ENCODE peak calls at places on chromosomes 4 and X, in ten cellular contexts. L, F, C, H, I, E, Q, W, T and D are unnamed samples.

GRCh38 chrX:110462957-110463356 is 104.3 kb downstream of the RTL9 start:
- DNase-seq in L (no peak), F (no peak), C (no peak), H (no peak), I (no peak), E (no peak), Q (no peak), W (no peak), T (no peak), D (no peak)

GRCh38 chrX:154444001-154444754 is at the start of gene FAM50A:
- DNase-seq in L (no peak), F (peak; percentile 88), C (peak; percentile 82), H (peak; percentile 87), I (no peak), E (peak; percentile 47), Q (peak; percentile 71), W (peak; percentile 87), T (no peak), D (no peak)

GRCh38 chrX:107700317-107700774 is 72.0 kb downstream of the PRPS1 start:
- DNase-seq in L (no peak), F (no peak), C (no peak), H (no peak), I (no peak), E (peak; percentile 71), Q (peak; percentile 75), W (no peak), T (no peak), D (no peak)

GRCh38 chrX:36160056-36160455 is 240.5 kb downstream of the CFAP47 start:
- DNase-seq in L (no peak), F (no peak), C (no peak), H (no peak), I (no peak), E (no peak), Q (no peak), W (no peak), T (no peak), D (no peak)

GRCh38 chr4:8303485-8304281 is 34.1 kb downstream of the HTRA3 start:
- DNase-seq in L (no peak), F (no peak), C (peak; percentile 33), H (peak; percentile 5), I (peak; percentile 78), E (peak; percentile 90), Q (no peak), W (no peak), T (peak; percentile 79), D (peak; percentile 90)

GRCh38 chrX:10549280-10549679 is 71.1 kb downstream of the MID1 start:
- DNase-seq in L (no peak), F (peak; percentile 34), C (no peak), H (no peak), I (no peak), E (no peak), Q (no peak), W (no peak), T (no peak), D (no peak)

GRCh38 chr4:83043801-83044407 is 8.9 kb downstream of the COPS4 start:
- DNase-seq in L (no peak), F (no peak), C (no peak), H (no peak), I (no peak), E (peak; percentile 65), Q (no peak), W (no peak), T (peak; percentile 67), D (no peak)

GRCh38 chr4:109816082-109816442 is 500 bp downstream of the GAR1 start:
- DNase-seq in L (no peak), F (peak; percentile 52), C (peak; percentile 47), H (no peak), I (no peak), E (no peak), Q (no peak), W (no peak), T (no peak), D (no peak)

GRCh38 chrX:72368796-72369195 is 63.1 kb upstream of the CITED1 start:
- DNase-seq in L (no peak), F (no peak), C (peak; percentile 49), H (peak; percentile 20), I (no peak), E (no peak), Q (no peak), W (no peak), T (no peak), D (no peak)

GRCh38 chr4:150012851-150013360 is 65.3 kb upstream of the DCLK2 start:
- DNase-seq in L (no peak), F (no peak), C (no peak), H (no peak), I (no peak), E (no peak), Q (no peak), W (no peak), T (no peak), D (no peak)

GRCh38 chrX:137568741-137569469 is 3.0 kb downstream of the ZIC3 start:
- DNase-seq in L (no peak), F (no peak), C (no peak), H (no peak), I (no peak), E (no peak), Q (no peak), W (no peak), T (no peak), D (no peak)

GRCh38 chr4:186762361-186762760 is 38.7 kb upstream of the FAT1 start:
- DNase-seq in L (no peak), F (no peak), C (no peak), H (no peak), I (no peak), E (no peak), Q (no peak), W (no peak), T (no peak), D (no peak)

GRCh38 chr4:113173865-113174264 is 124.4 kb downstream of the ANK2 start:
- DNase-seq in L (no peak), F (no peak), C (no peak), H (no peak), I (no peak), E (no peak), Q (no peak), W (no peak), T (no peak), D (no peak)

GRCh38 chr4:95091272-95091671 is 333.5 kb downstream of the BMPR1B start:
- DNase-seq in L (no peak), F (no peak), C (no peak), H (no peak), I (no peak), E (no peak), Q (no peak), W (no peak), T (no peak), D (no peak)

GRCh38 chr4:138953962-138954371 is 61.6 kb upstream of the NOCT start:
- DNase-seq in L (no peak), F (no peak), C (no peak), H (no peak), I (peak; percentile 53), E (peak; percentile 97), Q (peak; percentile 51), W (no peak), T (peak; percentile 87), D (peak; percentile 31)

GRCh38 chrX:24081661-24082154 is 27.0 kb downstream of the EIF2S3 start:
- DNase-seq in L (no peak), F (peak; percentile 70), C (peak; percentile 47), H (peak; percentile 30), I (no peak), E (peak; percentile 76), Q (peak; percentile 36), W (peak; percentile 27), T (no peak), D (no peak)

GRCh38 chrX:120514236-120514635 is 45.1 kb upstream of the LAMP2 start:
- DNase-seq in L (no peak), F (no peak), C (no peak), H (no peak), I (no peak), E (peak; percentile 34), Q (no peak), W (no peak), T (no peak), D (no peak)
- TF ChIP-seq CTCF in L (peak; percentile 34), F (no peak), C (no peak), H (peak; percentile 21), I (peak; percentile 37), E (peak; percentile 34), Q (peak; percentile 6), W (peak; percentile 13), T (peak; percentile 43), D (peak; percentile 31)

DNA sequence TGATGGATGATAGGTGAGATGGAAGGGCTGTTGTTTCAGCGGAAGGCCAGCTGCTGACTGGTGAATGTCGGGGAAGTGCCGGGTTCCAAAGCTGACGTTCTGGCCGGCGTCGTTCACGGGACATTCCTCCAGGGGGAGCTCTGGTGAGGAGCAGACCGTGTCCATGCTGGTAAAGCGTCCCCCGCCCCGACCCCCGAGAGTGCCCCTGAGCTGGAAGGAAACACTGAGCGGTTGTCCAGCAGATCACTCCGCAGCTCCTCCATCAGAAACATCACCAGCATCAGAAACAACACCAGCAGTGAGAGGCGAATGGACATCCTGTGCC is 18.6 kb upstream of the ADRA2C start:
- DNase-seq in L (no peak), F (no peak), C (no peak), H (no peak), I (no peak), E (no peak), Q (no peak), W (no peak), T (no peak), D (no peak)
- TF ChIP-seq CTCF in L (peak; percentile 12), F (no peak), C (peak; percentile 25), H (peak; percentile 54), I (peak; percentile 25), E (peak; percentile 34), Q (no peak), W (peak; percentile 21), T (peak; percentile 48), D (peak; percentile 28)

GRCh38 chr4:123997116-123997515 is 600.5 kb downstream of the SPRY1 start:
- DNase-seq in L (no peak), F (no peak), C (no peak), H (no peak), I (no peak), E (no peak), Q (no peak), W (no peak), T (no peak), D (no peak)
- TF ChIP-seq CTCF in L (no peak), F (no peak), C (no peak), H (peak; percentile 22), I (no peak), E (no peak), Q (no peak), W (no peak), T (peak; percentile 18), D (peak; percentile 13)

DNA sequence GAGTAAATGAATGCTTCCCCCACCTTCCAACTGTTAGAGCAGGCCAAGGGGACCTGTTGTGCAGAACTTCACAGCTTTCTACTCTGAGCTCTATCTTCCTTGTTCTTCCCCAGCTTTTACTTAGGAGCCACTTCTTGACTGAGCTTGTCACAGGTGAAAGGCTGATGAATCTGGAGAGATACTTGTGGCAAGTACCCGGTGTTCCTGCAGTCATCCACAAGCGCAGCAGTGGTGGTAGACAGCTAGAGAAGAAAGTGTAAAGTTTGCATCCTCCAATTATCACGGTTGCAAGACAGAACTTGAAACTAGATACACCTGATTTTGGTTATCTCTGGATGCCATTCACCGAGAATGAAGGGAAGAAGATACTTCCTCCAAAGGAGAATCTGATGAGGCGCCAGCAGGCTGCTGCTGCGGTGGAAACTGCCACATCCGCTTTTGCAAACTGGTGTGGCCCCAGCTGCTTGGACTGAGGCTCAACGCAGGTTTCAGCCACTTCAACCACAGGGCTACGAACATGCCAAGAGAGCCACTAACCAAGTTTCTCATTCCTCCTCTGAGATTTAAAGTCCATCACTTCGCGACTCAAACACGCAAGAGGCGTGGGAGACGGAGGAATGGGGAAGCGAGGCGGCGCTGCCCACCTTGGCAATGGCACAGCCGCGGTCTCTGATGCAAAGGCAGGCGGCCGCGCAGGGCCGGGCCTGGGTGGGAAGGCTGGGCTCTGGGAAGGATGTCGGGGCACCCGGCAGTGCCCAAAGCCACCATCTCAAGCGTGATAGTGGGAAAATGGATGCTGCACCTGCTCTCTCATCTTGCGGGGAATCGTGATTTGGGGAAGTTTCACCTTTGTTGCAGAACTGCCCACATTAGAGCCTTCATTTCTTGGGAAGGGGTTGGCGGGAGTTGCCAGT is 1.3 kb upstream of the FHIP1A start:
- DNase-seq in L (peak; percentile 40), F (peak; percentile 74), C (no peak), H (peak; percentile 16), I (no peak), E (no peak), Q (peak; percentile 26), W (peak; percentile 24), T (no peak), D (no peak)
- TF ChIP-seq CTCF in L (peak; percentile 30), F (no peak), C (no peak), H (no peak), I (no peak), E (no peak), Q (no peak), W (no peak), T (no peak), D (no peak)